ENCODE peak calls at places on chromosomes 13 and 19, in seven cellular contexts. One of them, this sample, is unnamed.

GRCh38 chr19:42129399-42130253 is 2.6 kb downstream of the POU2F2 start:
- DNase-seq in activated B cell treated with CpG ODN at 0.5 μM for 24 hours: peak
- DNase-seq in AG09309: no peak
- DNase-seq in PC-3: no peak
- DNase-seq in uterus: no peak
- DNase-seq in cardiac fibroblast: peak
- DNase-seq in AG04449: no peak
- DNase-seq in this sample: no peak

GRCh38 chr19:16143399-16144215 is at the start of gene HSH2D:
- DNase-seq in activated B cell treated with CpG ODN at 0.5 μM for 24 hours: peak
- DNase-seq in AG09309: no peak
- DNase-seq in PC-3: peak
- DNase-seq in uterus: no peak
- DNase-seq in cardiac fibroblast: no peak
- DNase-seq in AG04449: no peak
- DNase-seq in this sample: no peak

GRCh38 chr19:46015080-46015960 is 7.5 kb downstream of the PGLYRP1 start:
- DNase-seq in activated B cell treated with CpG ODN at 0.5 μM for 24 hours: peak
- DNase-seq in AG09309: no peak
- DNase-seq in PC-3: no peak
- DNase-seq in uterus: peak
- DNase-seq in cardiac fibroblast: no peak
- DNase-seq in AG04449: no peak
- DNase-seq in this sample: peak

GRCh38 chr13:45473627-45474026 is 8.9 kb downstream of the COG3 start:
- DNase-seq in activated B cell treated with CpG ODN at 0.5 μM for 24 hours: no peak
- DNase-seq in AG09309: no peak
- DNase-seq in PC-3: no peak
- DNase-seq in uterus: no peak
- DNase-seq in cardiac fibroblast: no peak
- DNase-seq in AG04449: no peak
- DNase-seq in this sample: no peak

GRCh38 chr19:14023404-14024235 is 4.3 kb upstream of the RLN3 start:
- DNase-seq in activated B cell treated with CpG ODN at 0.5 μM for 24 hours: no peak
- DNase-seq in AG09309: no peak
- DNase-seq in PC-3: peak
- DNase-seq in uterus: no peak
- DNase-seq in cardiac fibroblast: peak
- DNase-seq in AG04449: no peak
- DNase-seq in this sample: peak

GRCh38 chr19:639251-640155 is at the start of gene FGF22:
- DNase-seq in activated B cell treated with CpG ODN at 0.5 μM for 24 hours: peak
- DNase-seq in AG09309: no peak
- DNase-seq in PC-3: peak
- DNase-seq in uterus: peak
- DNase-seq in cardiac fibroblast: peak
- DNase-seq in AG04449: no peak
- DNase-seq in this sample: peak

GRCh38 chr13:95627590-95627989 is 16.9 kb downstream of the DZIP1 start:
- DNase-seq in activated B cell treated with CpG ODN at 0.5 μM for 24 hours: no peak
- DNase-seq in AG09309: peak
- DNase-seq in PC-3: no peak
- DNase-seq in uterus: no peak
- DNase-seq in cardiac fibroblast: peak
- DNase-seq in AG04449: no peak
- DNase-seq in this sample: no peak

GRCh38 chr13:109355129-109355528 is 431.3 kb downstream of the IRS2 start:
- DNase-seq in activated B cell treated with CpG ODN at 0.5 μM for 24 hours: no peak
- DNase-seq in AG09309: no peak
- DNase-seq in PC-3: no peak
- DNase-seq in uterus: no peak
- DNase-seq in cardiac fibroblast: no peak
- DNase-seq in AG04449: no peak
- DNase-seq in this sample: no peak

GRCh38 chr13:40438999-40439797 is 227.2 kb downstream of the FOXO1 start:
- DNase-seq in activated B cell treated with CpG ODN at 0.5 μM for 24 hours: no peak
- DNase-seq in AG09309: no peak
- DNase-seq in PC-3: no peak
- DNase-seq in uterus: no peak
- DNase-seq in cardiac fibroblast: peak
- DNase-seq in AG04449: no peak
- DNase-seq in this sample: no peak

GRCh38 chr13:35765387-35765786 is 288.9 kb upstream of the MAB21L1 start:
- DNase-seq in activated B cell treated with CpG ODN at 0.5 μM for 24 hours: no peak
- DNase-seq in AG09309: no peak
- DNase-seq in PC-3: no peak
- DNase-seq in uterus: no peak
- DNase-seq in cardiac fibroblast: no peak
- DNase-seq in AG04449: no peak
- DNase-seq in this sample: no peak

GRCh38 chr19:18847516-18848463 is 16.0 kb downstream of the UPF1 start:
- DNase-seq in activated B cell treated with CpG ODN at 0.5 μM for 24 hours: no peak
- DNase-seq in AG09309: peak
- DNase-seq in PC-3: no peak
- DNase-seq in uterus: peak
- DNase-seq in cardiac fibroblast: peak
- DNase-seq in AG04449: no peak
- DNase-seq in this sample: no peak

GRCh38 chr13:38527140-38527539 is 159.7 kb upstream of the FREM2 start:
- DNase-seq in activated B cell treated with CpG ODN at 0.5 μM for 24 hours: no peak
- DNase-seq in AG09309: no peak
- DNase-seq in PC-3: no peak
- DNase-seq in uterus: no peak
- DNase-seq in cardiac fibroblast: no peak
- DNase-seq in AG04449: no peak
- DNase-seq in this sample: no peak

GRCh38 chr13:38535271-38535670 is 151.6 kb upstream of the FREM2 start:
- DNase-seq in activated B cell treated with CpG ODN at 0.5 μM for 24 hours: no peak
- DNase-seq in AG09309: no peak
- DNase-seq in PC-3: no peak
- DNase-seq in uterus: no peak
- DNase-seq in cardiac fibroblast: no peak
- DNase-seq in AG04449: no peak
- DNase-seq in this sample: no peak

GRCh38 chr13:38530492-38530891 is 156.4 kb upstream of the FREM2 start:
- DNase-seq in activated B cell treated with CpG ODN at 0.5 μM for 24 hours: no peak
- DNase-seq in AG09309: peak
- DNase-seq in PC-3: peak
- DNase-seq in uterus: no peak
- DNase-seq in cardiac fibroblast: peak
- DNase-seq in AG04449: no peak
- DNase-seq in this sample: no peak
- TF ChIP-seq CTCF in activated B cell treated with CpG ODN at 0.5 μM for 24 hours: no peak
- TF ChIP-seq CTCF in AG09309: peak
- TF ChIP-seq CTCF in PC-3: peak
- TF ChIP-seq CTCF in uterus: peak
- TF ChIP-seq CTCF in cardiac fibroblast: peak
- TF ChIP-seq CTCF in AG04449: no peak
- TF ChIP-seq CTCF in this sample: peak

DNA sequence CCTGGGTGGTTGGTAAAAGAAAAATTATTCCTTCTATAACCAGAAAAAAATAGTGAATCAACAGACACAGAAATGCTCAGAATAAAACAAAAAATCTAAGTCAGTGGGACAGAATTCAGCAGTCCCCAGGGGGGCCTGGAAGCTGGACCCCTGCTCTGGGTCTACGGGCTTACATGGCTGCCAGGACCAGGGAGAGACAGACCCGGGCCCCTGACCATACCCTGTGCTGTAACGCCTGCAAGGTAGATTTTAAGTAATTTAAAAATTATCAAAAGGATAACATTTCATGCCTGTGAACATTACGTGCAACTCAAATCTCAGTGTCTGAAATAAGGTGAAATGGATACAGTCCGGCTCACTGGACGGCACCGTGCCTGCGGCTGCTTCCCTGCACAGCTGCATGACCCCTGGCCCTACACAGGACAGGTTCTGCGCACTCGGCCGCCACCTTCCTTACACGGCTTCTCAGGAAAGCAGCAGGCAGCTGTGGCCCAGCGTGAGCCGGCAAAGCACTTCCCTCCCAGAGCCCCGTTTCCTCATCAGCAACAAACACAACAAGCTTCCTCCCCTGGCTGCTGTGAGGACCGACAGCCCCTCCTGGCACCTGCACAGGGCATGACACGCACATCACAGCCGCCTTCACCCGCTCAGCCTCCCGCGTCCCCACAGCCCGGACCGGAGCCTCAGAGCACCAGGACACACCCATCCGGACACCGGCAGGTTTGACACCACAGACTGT is 22.2 kb downstream of the RASA3 start:
- DNase-seq in activated B cell treated with CpG ODN at 0.5 μM for 24 hours: peak
- DNase-seq in AG09309: no peak
- DNase-seq in PC-3: no peak
- DNase-seq in uterus: peak
- DNase-seq in cardiac fibroblast: no peak
- DNase-seq in AG04449: no peak
- DNase-seq in this sample: no peak
- TF ChIP-seq CTCF in activated B cell treated with CpG ODN at 0.5 μM for 24 hours: no peak
- TF ChIP-seq CTCF in AG09309: no peak
- TF ChIP-seq CTCF in PC-3: no peak
- TF ChIP-seq CTCF in uterus: no peak
- TF ChIP-seq CTCF in cardiac fibroblast: no peak
- TF ChIP-seq CTCF in AG04449: no peak
- TF ChIP-seq CTCF in this sample: no peak

DNA sequence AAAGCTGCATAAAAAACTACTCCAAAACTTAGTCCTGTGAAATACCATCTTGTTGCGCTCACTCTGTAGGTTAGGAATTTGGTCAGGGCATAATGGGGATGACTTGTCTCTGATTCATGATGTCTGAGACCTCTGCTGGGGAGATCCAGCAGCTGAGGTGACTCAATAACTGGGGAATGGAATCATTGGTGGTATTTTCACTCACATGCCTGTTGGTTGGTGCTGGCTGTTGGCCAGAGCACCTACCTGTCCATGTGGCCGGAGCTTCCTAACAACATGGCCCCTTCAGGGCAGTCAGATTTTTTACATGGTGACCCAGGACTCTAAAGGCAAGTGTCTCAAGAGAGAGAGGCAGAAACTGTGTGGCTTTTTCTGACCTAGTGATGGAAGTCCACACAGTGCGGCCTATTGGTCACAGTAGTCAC is 7.4 kb upstream of the ESD start:
- DNase-seq in activated B cell treated with CpG ODN at 0.5 μM for 24 hours: no peak
- DNase-seq in AG09309: peak
- DNase-seq in PC-3: peak
- DNase-seq in uterus: no peak
- DNase-seq in cardiac fibroblast: peak
- DNase-seq in AG04449: peak
- DNase-seq in this sample: no peak
- TF ChIP-seq CTCF in activated B cell treated with CpG ODN at 0.5 μM for 24 hours: no peak
- TF ChIP-seq CTCF in AG09309: peak
- TF ChIP-seq CTCF in PC-3: no peak
- TF ChIP-seq CTCF in uterus: no peak
- TF ChIP-seq CTCF in cardiac fibroblast: no peak
- TF ChIP-seq CTCF in AG04449: no peak
- TF ChIP-seq CTCF in this sample: no peak

DNA sequence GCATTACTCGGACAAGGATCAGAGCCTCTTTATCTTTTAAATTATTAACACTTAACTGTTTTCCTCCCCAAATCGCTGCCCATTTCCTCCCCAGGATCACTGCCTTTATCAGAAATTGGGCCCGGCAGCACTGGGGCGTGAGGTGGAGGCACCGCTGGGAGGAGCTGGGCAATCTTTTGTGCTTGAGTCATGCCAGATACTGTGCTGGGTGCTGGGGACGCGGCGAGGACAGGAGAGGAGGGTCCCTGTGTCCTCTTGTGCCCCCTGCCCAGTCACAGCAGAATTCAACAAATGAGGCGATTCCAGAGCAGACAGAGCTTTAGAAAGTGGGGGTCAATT is 347.8 kb downstream of the ZNF536 start:
- DNase-seq in activated B cell treated with CpG ODN at 0.5 μM for 24 hours: no peak
- DNase-seq in AG09309: no peak
- DNase-seq in PC-3: no peak
- DNase-seq in uterus: peak
- DNase-seq in cardiac fibroblast: peak
- DNase-seq in AG04449: no peak
- DNase-seq in this sample: no peak
- TF ChIP-seq CTCF in activated B cell treated with CpG ODN at 0.5 μM for 24 hours: no peak
- TF ChIP-seq CTCF in AG09309: no peak
- TF ChIP-seq CTCF in PC-3: no peak
- TF ChIP-seq CTCF in uterus: no peak
- TF ChIP-seq CTCF in cardiac fibroblast: no peak
- TF ChIP-seq CTCF in AG04449: no peak
- TF ChIP-seq CTCF in this sample: no peak

DNA sequence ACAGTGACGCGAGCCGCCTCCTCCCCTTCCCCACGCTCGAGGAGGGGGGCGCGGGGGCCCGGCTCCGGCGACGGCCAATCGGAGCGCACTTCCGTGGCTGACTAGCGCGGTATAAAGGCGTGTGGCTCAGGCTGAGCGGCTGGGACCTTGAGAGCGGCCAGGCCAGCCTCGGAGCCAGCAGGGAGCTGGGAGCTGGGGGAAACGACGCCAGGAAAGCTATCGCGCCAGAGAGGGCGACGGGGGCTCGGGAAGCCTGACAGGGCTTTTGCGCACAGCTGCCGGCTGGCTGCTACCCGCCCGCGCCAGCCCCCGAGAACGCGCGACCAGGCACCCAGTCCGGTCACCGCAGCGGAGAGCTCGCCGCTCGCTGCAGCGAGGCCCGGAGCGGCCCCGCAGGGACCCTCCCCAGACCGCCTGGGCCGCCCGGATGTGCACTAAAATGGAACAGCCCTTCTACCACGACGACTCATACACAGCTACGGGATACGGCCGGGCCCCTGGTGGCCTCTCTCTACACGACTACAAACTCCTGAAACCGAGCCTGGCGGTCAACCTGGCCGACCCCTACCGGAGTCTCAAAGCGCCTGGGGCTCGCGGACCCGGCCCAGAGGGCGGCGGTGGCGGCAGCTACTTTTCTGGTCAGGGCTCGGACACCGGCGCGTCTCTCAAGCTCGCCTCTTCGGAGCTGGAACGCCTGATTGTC is at the start of gene JUNB:
- DNase-seq in activated B cell treated with CpG ODN at 0.5 μM for 24 hours: peak
- DNase-seq in AG09309: peak
- DNase-seq in PC-3: peak
- DNase-seq in uterus: peak
- DNase-seq in cardiac fibroblast: peak
- DNase-seq in AG04449: no peak
- DNase-seq in this sample: peak
- TF ChIP-seq CTCF in activated B cell treated with CpG ODN at 0.5 μM for 24 hours: no peak
- TF ChIP-seq CTCF in AG09309: no peak
- TF ChIP-seq CTCF in PC-3: no peak
- TF ChIP-seq CTCF in uterus: peak
- TF ChIP-seq CTCF in cardiac fibroblast: peak
- TF ChIP-seq CTCF in AG04449: no peak
- TF ChIP-seq CTCF in this sample: no peak

DNA sequence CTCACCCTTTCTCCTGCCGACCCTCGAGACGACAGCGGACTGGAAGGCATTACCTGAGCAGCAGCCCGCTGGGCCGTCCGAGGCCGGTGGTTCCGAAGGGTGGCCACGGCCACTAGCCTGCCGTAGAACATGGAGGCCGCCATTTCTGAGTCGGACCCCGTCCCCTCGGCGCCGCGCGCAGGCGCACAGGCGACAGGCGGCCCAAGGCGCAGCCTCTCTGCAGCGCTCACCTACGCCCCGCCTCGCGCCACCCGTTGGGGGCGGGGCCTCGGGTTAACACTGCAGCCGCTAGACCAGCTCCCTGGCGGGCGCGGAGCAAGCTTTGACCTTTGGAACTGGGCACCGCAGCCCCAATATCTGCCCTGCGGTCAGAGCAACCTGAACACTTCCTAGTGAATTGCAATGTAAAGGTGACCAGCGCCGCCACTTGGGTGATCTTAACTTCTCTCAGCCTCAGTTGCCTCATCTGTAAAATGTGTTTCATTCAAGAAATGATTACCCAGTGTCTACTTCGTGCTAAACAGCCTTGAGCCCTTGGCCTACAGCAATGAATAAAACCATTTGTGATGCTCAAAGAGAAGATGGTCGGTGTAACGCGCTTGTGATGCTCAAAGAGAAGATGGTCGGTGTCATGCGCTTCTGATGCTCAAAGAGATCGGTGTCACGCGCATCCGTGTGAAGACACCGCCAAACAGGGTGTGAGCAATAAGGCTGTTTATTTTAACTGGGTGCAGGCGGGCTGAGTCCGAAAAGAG is at the start of gene SUCLA2:
- DNase-seq in activated B cell treated with CpG ODN at 0.5 μM for 24 hours: peak
- DNase-seq in AG09309: peak
- DNase-seq in PC-3: peak
- DNase-seq in uterus: peak
- DNase-seq in cardiac fibroblast: peak
- DNase-seq in AG04449: peak
- DNase-seq in this sample: peak
- TF ChIP-seq CTCF in activated B cell treated with CpG ODN at 0.5 μM for 24 hours: no peak
- TF ChIP-seq CTCF in AG09309: peak
- TF ChIP-seq CTCF in PC-3: no peak
- TF ChIP-seq CTCF in uterus: peak
- TF ChIP-seq CTCF in cardiac fibroblast: no peak
- TF ChIP-seq CTCF in AG04449: peak
- TF ChIP-seq CTCF in this sample: no peak

This sample was measured in progenitor cell of endocrine pancreas.